ENCODE peak calls at places on chromosomes 16 and 17, in nine cellular contexts. U, Z, G, H, T, D, B, J and P are unnamed samples.

GRCh38 chr17:29573871-29574731 is 5.6 kb downstream of the TP53I13 start:
- DNase-seq in T (peak; percentile 8), H (peak; percentile 64), Z (peak; percentile 18), U (no peak), D (no peak), G (no peak), J (no peak), B (no peak), P (no peak)

GRCh38 chr16:31460582-31461002 is 1.3 kb downstream of the ARMC5 start:
- DNase-seq in B (no peak), J (no peak), G (peak; percentile 56), Z (no peak), D (no peak), U (no peak), H (peak; percentile 63), T (no peak), P (no peak)

GRCh38 chr17:36089888-36090836 is at the start of gene CCL3:
- DNase-seq in D (peak; percentile 99), T (peak; percentile 26), U (peak; percentile 28), B (peak; percentile 34), G (no peak), H (no peak), Z (no peak), J (no peak), P (no peak)

GRCh38 chr17:36977568-36977967 is 28.8 kb downstream of the AATF start:
- DNase-seq in U (no peak), G (no peak), B (no peak), T (no peak), J (no peak), Z (no peak), D (no peak), H (no peak), P (no peak)

GRCh38 chr17:39517224-39517623 is 55.9 kb downstream of the CDK12 start:
- DNase-seq in G (no peak), T (no peak), H (no peak), B (no peak), Z (no peak), U (no peak), D (no peak), J (no peak), P (no peak)

GRCh38 chr17:39027037-39027436 is 59.8 kb upstream of the FBXO47 start:
- DNase-seq in U (peak; percentile 46), G (peak; percentile 63), J (peak; percentile 40), T (peak; percentile 75), Z (peak; percentile 52), H (peak; percentile 87), B (peak; percentile 70), D (no peak), P (peak; percentile 76)

GRCh38 chr16:86669937-86670772 is 91.8 kb downstream of the FOXL1 start:
- DNase-seq in G (no peak), U (no peak), H (no peak), D (no peak), B (peak; percentile 23), J (no peak), Z (no peak), T (no peak), P (no peak)

GRCh38 chr16:4262303-4262835 is 10.5 kb downstream of the TFAP4 start:
- DNase-seq in Z (peak; percentile 33), U (no peak), T (no peak), J (no peak), G (peak; percentile 9), B (no peak), H (no peak), D (no peak), P (no peak)

GRCh38 chr16:25110392-25110947 is 1.1 kb upstream of the LCMT1 start:
- DNase-seq in U (no peak), G (no peak), J (no peak), Z (no peak), H (no peak), B (no peak), T (peak; percentile 24), D (no peak), P (no peak)

GRCh38 chr16:3618782-3619166 is 7.4 kb upstream of the SLX4 start:
- DNase-seq in G (no peak), D (no peak), B (peak; percentile 48), T (no peak), Z (no peak), U (no peak), H (no peak), J (no peak), P (peak; percentile 24)

GRCh38 chr16:77068402-77068801 is 122.6 kb upstream of the MON1B start:
- DNase-seq in Z (no peak), B (no peak), T (no peak), J (no peak), U (no peak), G (no peak), H (no peak), D (no peak), P (no peak)

GRCh38 chr16:27571433-27572306 is 21.7 kb downstream of the KATNIP start:
- DNase-seq in U (no peak), J (no peak), H (peak; percentile 44), G (no peak), B (no peak), T (no peak), Z (no peak), D (no peak), P (no peak)

GRCh38 chr17:76370261-76370993 is 14.0 kb upstream of the SPHK1 start:
- DNase-seq in Z (peak; percentile 76), G (peak; percentile 65), H (peak; percentile 90), T (peak; percentile 54), B (no peak), D (no peak), J (peak; percentile 79), U (peak; percentile 65), P (peak; percentile 47)

GRCh38 chr16:84677017-84677803 is 22.6 kb upstream of the USP10 start:
- DNase-seq in T (no peak), Z (no peak), J (no peak), D (no peak), H (peak; percentile 38), U (no peak), B (no peak), G (no peak), P (no peak)
- TF ChIP-seq EP300 in T (no peak), Z (no peak), J (no peak), D (no peak), H (no peak), U (no peak), B (no peak), G (no peak), P (no peak)

DNA sequence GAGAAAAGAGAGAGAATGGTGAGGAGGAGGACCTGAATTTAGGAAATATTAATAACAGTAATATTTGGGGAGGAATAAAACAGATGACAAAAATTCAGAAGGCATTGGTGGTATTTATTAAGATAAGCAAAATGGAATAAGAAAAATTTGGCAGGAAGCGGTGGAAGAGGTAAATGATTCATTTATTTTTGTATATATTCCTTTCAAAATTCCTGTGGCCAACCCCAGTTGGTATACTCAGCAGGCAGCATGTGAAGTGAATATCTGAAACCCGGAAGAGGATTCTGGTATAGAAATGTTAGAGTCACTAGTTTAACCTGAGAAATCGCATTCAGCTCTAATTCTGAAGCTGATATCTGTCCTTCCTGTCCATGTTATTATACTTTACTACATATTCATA is 792.0 kb downstream of the KCNJ2 start:
- DNase-seq in T (no peak), H (no peak), J (no peak), D (no peak), G (no peak), B (no peak), Z (no peak), U (no peak), P (no peak)
- TF ChIP-seq EP300 in T (no peak), H (no peak), J (no peak), D (no peak), G (no peak), B (no peak), Z (no peak), U (no peak), P (no peak)

DNA sequence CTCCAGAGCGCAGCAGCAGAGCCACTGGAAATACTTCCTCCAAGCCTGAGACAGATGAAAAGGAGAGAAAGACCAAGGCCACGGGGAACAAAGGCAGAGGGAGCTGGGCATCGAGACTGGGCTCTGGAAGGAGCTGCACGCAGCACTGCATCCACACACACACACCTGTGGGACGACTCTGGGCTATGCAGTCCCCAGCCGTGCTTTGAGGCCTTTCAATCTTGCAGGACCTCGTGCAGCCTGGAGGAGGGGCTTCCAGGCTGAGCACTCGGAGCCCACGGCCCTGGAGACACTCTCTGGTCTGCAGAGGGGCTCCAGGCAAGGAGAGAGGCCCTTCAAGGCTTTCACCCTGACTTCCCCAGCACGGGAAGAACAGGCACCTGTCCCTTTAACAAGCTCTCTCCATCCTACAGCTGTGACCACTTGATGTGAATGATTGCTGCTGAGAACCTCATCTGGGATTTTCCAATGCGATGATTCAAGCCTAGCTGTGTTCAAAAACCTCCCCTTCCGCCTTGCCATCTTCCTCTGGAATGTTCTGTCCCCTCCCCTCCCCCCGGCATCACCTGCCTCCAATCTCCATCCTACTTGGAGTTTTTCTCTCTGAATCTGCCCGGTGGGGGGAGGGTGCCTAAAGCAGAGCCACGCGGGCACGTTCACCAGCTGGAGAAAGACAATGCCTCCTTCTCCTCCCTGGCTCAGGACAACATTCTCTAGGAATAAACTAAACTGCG is 37.5 kb downstream of the RBFOX3 start:
- DNase-seq in J (no peak), U (no peak), H (peak; percentile 26), G (no peak), B (no peak), T (no peak), Z (no peak), D (no peak), P (no peak)
- TF ChIP-seq EP300 in J (no peak), U (no peak), H (no peak), G (no peak), B (no peak), T (no peak), Z (no peak), D (no peak), P (no peak)

DNA sequence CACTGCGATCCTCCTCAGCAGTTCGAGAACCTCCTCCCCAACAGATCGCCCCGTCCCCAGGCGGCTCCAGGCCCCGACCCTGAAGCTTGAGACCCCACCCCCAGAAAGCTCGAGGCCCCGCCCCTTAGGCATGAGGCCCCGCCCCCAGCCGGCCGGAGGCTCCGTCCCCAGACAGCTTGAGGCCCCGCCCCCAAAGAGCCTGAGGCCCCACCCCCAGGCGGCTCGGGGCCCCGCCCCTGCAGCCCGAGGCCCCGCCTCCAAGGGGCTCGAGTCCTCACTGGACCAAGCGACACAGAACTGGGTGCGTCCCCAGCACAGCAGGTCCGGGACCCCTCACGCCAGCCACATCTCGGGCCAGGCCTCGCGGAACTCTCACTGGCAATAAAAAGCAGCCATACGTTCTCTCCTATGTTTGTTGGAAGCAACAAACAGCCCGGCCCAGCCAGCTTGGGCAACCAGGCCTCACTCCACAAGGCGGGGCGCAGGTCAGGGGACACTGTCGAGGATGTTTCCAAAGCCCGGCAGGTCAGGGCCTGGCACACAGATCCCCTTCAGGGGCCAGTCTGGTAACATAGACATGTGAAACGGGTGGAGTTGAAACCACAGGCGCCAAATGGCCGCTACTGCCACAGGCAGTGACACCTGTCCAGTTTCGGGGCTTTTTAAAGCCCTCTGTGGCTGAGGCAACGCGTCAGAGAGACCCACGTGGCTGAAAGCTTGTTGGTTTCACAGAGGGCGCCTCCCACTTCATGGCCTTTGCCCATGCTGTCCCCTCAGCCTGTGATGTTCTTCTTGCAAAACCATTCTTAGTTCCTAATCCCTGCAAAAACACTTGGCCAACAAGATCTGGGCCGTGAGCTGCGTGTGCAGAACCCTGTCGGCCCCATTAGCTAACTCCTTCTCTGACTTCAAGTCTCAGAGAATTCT is 224.2 kb downstream of the PARN start:
- DNase-seq in D (peak; percentile 77), H (peak; percentile 67), U (no peak), G (peak; percentile 75), J (no peak), Z (peak; percentile 24), B (no peak), T (peak; percentile 71), P (peak; percentile 33)
- TF ChIP-seq EP300 in D (peak; percentile 77), H (no peak), U (no peak), G (no peak), J (no peak), Z (no peak), B (no peak), T (no peak), P (no peak)

GRCh38 chr17:48745381-48746275 is 17.1 kb upstream of the HOXB13 start:
- DNase-seq in H (no peak), J (no peak), Z (no peak), T (no peak), U (no peak), G (no peak), D (no peak), B (no peak), P (no peak)
- TF ChIP-seq EP300 in H (no peak), J (no peak), Z (no peak), T (no peak), U (no peak), G (no peak), D (no peak), B (no peak), P (no peak)